ENCODE peak calls at places on chromosomes 7 and 10, in six cellular contexts. L is activated CD4-positive, alpha-beta T cell treated with anti-CD3 and anti-CD28 coated beads for 36 hours; T is DMS 273 treated with DMSO at 0.1 percent for 48 hours; I is naive thymus-derived CD8-positive, alpha-beta T cell; S is SJCRH30; J is cardiac muscle cell. U is an unnamed sample.

GRCh38 chr10:122864901-122865300 is 14.5 kb downstream of the FAM24B start:
- DNase-seq in L (no peak), T (no peak), I (no peak), S (no peak), J (no peak), U (no peak)

GRCh38 chr10:122044713-122045112 is 55.8 kb downstream of the TACC2 start:
- DNase-seq in L (no peak), T (peak; percentile 35), I (no peak), S (peak; percentile 38), J (peak; percentile 20), U (no peak)

GRCh38 chr10:17368708-17369272 is 85.6 kb downstream of the ST8SIA6 start:
- DNase-seq in L (peak; percentile 8), T (no peak), I (no peak), S (no peak), J (no peak), U (no peak)

GRCh38 chr10:95728535-95728934 is 27.4 kb upstream of the ENTPD1 start:
- DNase-seq in L (no peak), T (no peak), I (no peak), S (no peak), J (no peak), U (peak; percentile 18)

GRCh38 chr10:86944471-86944870 is 12.9 kb downstream of the MMRN2 start:
- DNase-seq in L (peak; percentile 15), T (no peak), I (no peak), S (no peak), J (no peak), U (peak; percentile 65)

GRCh38 chr7:135447783-135448182 is 62.1 kb downstream of the CNOT4 start:
- DNase-seq in L (no peak), T (no peak), I (no peak), S (no peak), J (no peak), U (no peak)

GRCh38 chr10:22379059-22379458 is 33.8 kb downstream of the SPAG6 start:
- DNase-seq in L (peak; percentile 81), T (no peak), I (no peak), S (no peak), J (no peak), U (no peak)

GRCh38 chr7:150514748-150515222 is at the start of gene GIMAP7:
- DNase-seq in L (peak; percentile 73), T (no peak), I (peak; percentile 29), S (no peak), J (no peak), U (no peak)

GRCh38 chr10:92757066-92757716 is 67.4 kb downstream of the HHEX start:
- DNase-seq in L (no peak), T (no peak), I (no peak), S (peak; percentile 58), J (peak; percentile 78), U (peak; percentile 98)

GRCh38 chr10:108204528-108205313 is 1040.2 kb upstream of the SORCS1 start:
- DNase-seq in L (peak; percentile 13), T (no peak), I (no peak), S (peak; percentile 24), J (peak; percentile 76), U (peak; percentile 56)

U was measured in NB4.